ENCODE peak calls at places on chromosomes 16 and 17, in eight cellular contexts. Q, I, A, E, X, P, T and D are unnamed samples.

GRCh38 chr17:1313270-1314005 is 34.0 kb downstream of the TRARG1 start:
- DNase-seq in T (no peak), P (no peak), X (no peak), Q (no peak), E (no peak), I (no peak), A (no peak), D (no peak)

GRCh38 chr17:3843935-3844516 is 2.0 kb downstream of the NCBP3 start:
- DNase-seq in X (peak), T (no peak), Q (peak), P (no peak), A (peak), I (no peak), E (peak), D (peak)

GRCh38 chr17:28216528-28216927 is 102.5 kb upstream of the TMEM97 start:
- DNase-seq in T (no peak), Q (no peak), P (no peak), X (no peak), A (no peak), I (no peak), E (no peak), D (peak)

GRCh38 chr16:14284930-14285541 is 213.9 kb downstream of the MRTFB start:
- DNase-seq in T (peak), A (no peak), E (no peak), I (peak), P (no peak), Q (peak), X (peak), D (no peak)

GRCh38 chr17:48499743-48500434 is 30.9 kb downstream of the HOXB1 start:
- DNase-seq in E (no peak), P (no peak), T (no peak), I (no peak), X (no peak), Q (no peak), A (no peak), D (no peak)

GRCh38 chr17:42118545-42118944 is 2.6 kb downstream of the KAT2A start:
- DNase-seq in E (peak), X (peak), P (no peak), T (no peak), I (no peak), Q (peak), A (no peak), D (peak)

GRCh38 chr16:9650284-9650683 is 531.9 kb downstream of the GRIN2A start:
- DNase-seq in Q (no peak), E (peak), P (no peak), X (no peak), T (no peak), I (no peak), A (no peak), D (peak)

GRCh38 chr16:25258856-25259179 is 1.2 kb upstream of the ZKSCAN2 start:
- DNase-seq in P (no peak), E (no peak), A (peak), I (no peak), Q (no peak), T (no peak), X (no peak), D (no peak)

GRCh38 chr16:57146735-57147134 is 39.1 kb downstream of the PSME3IP1 start:
- DNase-seq in E (no peak), Q (peak), X (peak), A (no peak), I (no peak), P (no peak), T (no peak), D (no peak)

GRCh38 chr17:43360376-43360738 is 38.4 kb upstream of the ARL4D start:
- DNase-seq in E (peak), I (peak), P (peak), A (peak), X (no peak), Q (no peak), T (peak), D (peak)

GRCh38 chr17:21282231-21282630 is 2.3 kb upstream of the MAP2K3 start:
- DNase-seq in E (peak), P (no peak), I (no peak), T (peak), X (peak), A (no peak), Q (no peak), D (peak)

GRCh38 chr17:19284005-19284959 is 47.1 kb downstream of the EPN2 start:
- DNase-seq in I (no peak), A (no peak), Q (no peak), E (no peak), P (no peak), T (no peak), X (no peak), D (no peak)

GRCh38 chr16:66961065-66961744 is at the start of gene CES3:
- DNase-seq in X (peak), I (peak), T (peak), P (peak), A (peak), E (peak), Q (peak), D (peak)

GRCh38 chr16:76970087-76970744 is 220.8 kb upstream of the MON1B start:
- DNase-seq in P (no peak), Q (no peak), I (no peak), E (peak), T (peak), X (peak), A (no peak), D (peak)

GRCh38 chr17:50043290-50044148 is 12.4 kb upstream of the ITGA3 start:
- DNase-seq in Q (no peak), X (no peak), I (no peak), E (peak), P (no peak), A (no peak), T (no peak), D (peak)

GRCh38 chr17:78523939-78524655 is 53.1 kb downstream of the DNAH17 start:
- DNase-seq in I (no peak), A (no peak), Q (no peak), X (no peak), P (no peak), E (no peak), T (no peak), D (no peak)